ENCODE peak calls at places on chromosomes 13 and 19, in eight cellular contexts. One of them, this sample, is unnamed.

GRCh38 chr13:51844862-51845573 is at the start of gene TMEM272:
- DNase-seq in GM10248: peak
- DNase-seq in MM.1S: no peak
- DNase-seq in progenitor cell of endocrine pancreas: peak
- DNase-seq in brain microvascular endothelial cell: peak
- DNase-seq in right lobe of liver: peak
- DNase-seq in LNCaP clone FGC: no peak
- DNase-seq in nephron progenitor cell: peak
- DNase-seq in this sample: peak

GRCh38 chr19:15836345-15836594 is 20.8 kb upstream of the OR10H1 start:
- DNase-seq in GM10248: no peak
- DNase-seq in MM.1S: no peak
- DNase-seq in progenitor cell of endocrine pancreas: no peak
- DNase-seq in brain microvascular endothelial cell: peak
- DNase-seq in right lobe of liver: no peak
- DNase-seq in LNCaP clone FGC: no peak
- DNase-seq in nephron progenitor cell: no peak
- DNase-seq in this sample: no peak

GRCh38 chr19:50492303-50493052 is 15.8 kb upstream of the GARIN5A start:
- DNase-seq in GM10248: no peak
- DNase-seq in MM.1S: no peak
- DNase-seq in progenitor cell of endocrine pancreas: no peak
- DNase-seq in brain microvascular endothelial cell: no peak
- DNase-seq in right lobe of liver: peak
- DNase-seq in LNCaP clone FGC: peak
- DNase-seq in nephron progenitor cell: no peak
- DNase-seq in this sample: no peak

GRCh38 chr19:38412961-38413360 is 10.1 kb downstream of the FAM98C start:
- DNase-seq in GM10248: no peak
- DNase-seq in MM.1S: no peak
- DNase-seq in progenitor cell of endocrine pancreas: no peak
- DNase-seq in brain microvascular endothelial cell: no peak
- DNase-seq in right lobe of liver: no peak
- DNase-seq in LNCaP clone FGC: no peak
- DNase-seq in nephron progenitor cell: no peak
- DNase-seq in this sample: no peak

GRCh38 chr19:40144151-40144550 is 47.1 kb upstream of the MAP3K10 start:
- DNase-seq in GM10248: no peak
- DNase-seq in MM.1S: peak
- DNase-seq in progenitor cell of endocrine pancreas: no peak
- DNase-seq in brain microvascular endothelial cell: no peak
- DNase-seq in right lobe of liver: no peak
- DNase-seq in LNCaP clone FGC: no peak
- DNase-seq in nephron progenitor cell: no peak
- DNase-seq in this sample: no peak

GRCh38 chr19:4052993-4053422 is 13.7 kb downstream of the ZBTB7A start:
- DNase-seq in GM10248: no peak
- DNase-seq in MM.1S: no peak
- DNase-seq in progenitor cell of endocrine pancreas: no peak
- DNase-seq in brain microvascular endothelial cell: no peak
- DNase-seq in right lobe of liver: peak
- DNase-seq in LNCaP clone FGC: no peak
- DNase-seq in nephron progenitor cell: no peak
- DNase-seq in this sample: no peak

GRCh38 chr19:16537111-16537510 is 5.1 kb downstream of the CHERP start:
- DNase-seq in GM10248: no peak
- DNase-seq in MM.1S: no peak
- DNase-seq in progenitor cell of endocrine pancreas: no peak
- DNase-seq in brain microvascular endothelial cell: no peak
- DNase-seq in right lobe of liver: no peak
- DNase-seq in LNCaP clone FGC: no peak
- DNase-seq in nephron progenitor cell: no peak
- DNase-seq in this sample: no peak

GRCh38 chr13:92303428-92303827 is 905.0 kb downstream of the GPC5 start:
- DNase-seq in GM10248: no peak
- DNase-seq in MM.1S: no peak
- DNase-seq in progenitor cell of endocrine pancreas: no peak
- DNase-seq in brain microvascular endothelial cell: peak
- DNase-seq in right lobe of liver: no peak
- DNase-seq in LNCaP clone FGC: no peak
- DNase-seq in nephron progenitor cell: no peak
- DNase-seq in this sample: no peak

GRCh38 chr19:41321600-41322270 is 11.8 kb downstream of the CCDC97 start:
- DNase-seq in GM10248: no peak
- DNase-seq in MM.1S: no peak
- DNase-seq in progenitor cell of endocrine pancreas: peak
- DNase-seq in brain microvascular endothelial cell: peak
- DNase-seq in right lobe of liver: peak
- DNase-seq in LNCaP clone FGC: no peak
- DNase-seq in nephron progenitor cell: peak
- DNase-seq in this sample: peak

GRCh38 chr19:5263615-5264014 is 77.0 kb downstream of the PTPRS start:
- DNase-seq in GM10248: no peak
- DNase-seq in MM.1S: no peak
- DNase-seq in progenitor cell of endocrine pancreas: no peak
- DNase-seq in brain microvascular endothelial cell: no peak
- DNase-seq in right lobe of liver: no peak
- DNase-seq in LNCaP clone FGC: no peak
- DNase-seq in nephron progenitor cell: no peak
- DNase-seq in this sample: peak

GRCh38 chr19:37907735-37908066 is 693 bp downstream of the SIPA1L3 start:
- DNase-seq in GM10248: no peak
- DNase-seq in MM.1S: no peak
- DNase-seq in progenitor cell of endocrine pancreas: no peak
- DNase-seq in brain microvascular endothelial cell: no peak
- DNase-seq in right lobe of liver: no peak
- DNase-seq in LNCaP clone FGC: no peak
- DNase-seq in nephron progenitor cell: no peak
- DNase-seq in this sample: no peak

GRCh38 chr19:6273701-6274601 is 5.8 kb downstream of the MLLT1 start:
- DNase-seq in GM10248: no peak
- DNase-seq in MM.1S: no peak
- DNase-seq in progenitor cell of endocrine pancreas: no peak
- DNase-seq in brain microvascular endothelial cell: peak
- DNase-seq in right lobe of liver: peak
- DNase-seq in LNCaP clone FGC: peak
- DNase-seq in nephron progenitor cell: peak
- DNase-seq in this sample: no peak

GRCh38 chr19:16442386-16443276 is 29.1 kb downstream of the EPS15L1 start:
- DNase-seq in GM10248: no peak
- DNase-seq in MM.1S: no peak
- DNase-seq in progenitor cell of endocrine pancreas: no peak
- DNase-seq in brain microvascular endothelial cell: no peak
- DNase-seq in right lobe of liver: no peak
- DNase-seq in LNCaP clone FGC: peak
- DNase-seq in nephron progenitor cell: no peak
- DNase-seq in this sample: no peak

GRCh38 chr13:35789335-35790166 is 313.1 kb upstream of the MAB21L1 start:
- DNase-seq in GM10248: peak
- DNase-seq in MM.1S: peak
- DNase-seq in progenitor cell of endocrine pancreas: no peak
- DNase-seq in brain microvascular endothelial cell: peak
- DNase-seq in right lobe of liver: no peak
- DNase-seq in LNCaP clone FGC: no peak
- DNase-seq in nephron progenitor cell: no peak
- DNase-seq in this sample: no peak

GRCh38 chr13:30112602-30113435 is 194.5 kb downstream of the KATNAL1 start:
- DNase-seq in GM10248: peak
- DNase-seq in MM.1S: peak
- DNase-seq in progenitor cell of endocrine pancreas: peak
- DNase-seq in brain microvascular endothelial cell: peak
- DNase-seq in right lobe of liver: peak
- DNase-seq in LNCaP clone FGC: peak
- DNase-seq in nephron progenitor cell: peak
- DNase-seq in this sample: peak

GRCh38 chr13:44903596-44903995 is 85.7 kb downstream of the NUFIP1 start:
- DNase-seq in GM10248: no peak
- DNase-seq in MM.1S: no peak
- DNase-seq in progenitor cell of endocrine pancreas: no peak
- DNase-seq in brain microvascular endothelial cell: peak
- DNase-seq in right lobe of liver: no peak
- DNase-seq in LNCaP clone FGC: no peak
- DNase-seq in nephron progenitor cell: no peak
- DNase-seq in this sample: no peak

GRCh38 chr13:49936943-49937273 is 768 bp upstream of the SPRYD7 start:
- DNase-seq in GM10248: no peak
- DNase-seq in MM.1S: no peak
- DNase-seq in progenitor cell of endocrine pancreas: no peak
- DNase-seq in brain microvascular endothelial cell: no peak
- DNase-seq in right lobe of liver: no peak
- DNase-seq in LNCaP clone FGC: no peak
- DNase-seq in nephron progenitor cell: peak
- DNase-seq in this sample: no peak

DNA sequence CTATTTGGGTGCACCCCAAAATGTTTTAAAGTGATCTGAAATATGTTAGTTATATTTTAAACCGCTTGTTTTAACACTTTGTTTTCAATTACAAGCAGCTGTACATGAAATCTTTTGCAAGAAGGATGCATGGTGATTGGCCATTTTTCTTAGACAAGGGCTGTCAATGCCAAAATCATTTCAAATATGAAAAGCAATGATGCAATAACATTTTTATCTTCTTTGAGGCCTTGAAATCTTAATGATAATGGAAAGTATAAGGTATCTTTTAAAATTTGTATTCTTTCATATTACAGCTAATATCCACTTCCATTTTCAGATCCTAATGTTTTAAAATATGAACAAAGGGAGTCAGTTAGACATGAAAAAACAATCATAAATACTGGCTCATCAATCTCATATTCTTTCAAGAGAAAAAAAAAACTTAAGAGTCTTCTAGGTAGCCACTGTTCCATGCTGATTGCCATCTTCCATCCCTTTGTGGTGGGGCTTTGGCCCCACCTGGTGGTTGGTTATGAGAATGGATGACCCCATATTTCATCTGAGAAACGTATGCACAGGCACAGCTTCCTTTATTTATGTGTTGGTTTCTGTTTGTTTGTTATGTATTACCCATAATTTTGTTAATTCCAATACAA is 330.3 kb upstream of the MIR17HG start:
- DNase-seq in GM10248: peak
- DNase-seq in MM.1S: peak
- DNase-seq in progenitor cell of endocrine pancreas: peak
- DNase-seq in brain microvascular endothelial cell: peak
- DNase-seq in right lobe of liver: no peak
- DNase-seq in LNCaP clone FGC: no peak
- DNase-seq in nephron progenitor cell: peak
- DNase-seq in this sample: peak
- TF ChIP-seq CTCF in GM10248: peak
- TF ChIP-seq CTCF in MM.1S: peak
- TF ChIP-seq CTCF in progenitor cell of endocrine pancreas: peak
- TF ChIP-seq CTCF in brain microvascular endothelial cell: peak
- TF ChIP-seq CTCF in right lobe of liver: peak
- TF ChIP-seq CTCF in LNCaP clone FGC: peak
- TF ChIP-seq CTCF in nephron progenitor cell: peak
- TF ChIP-seq CTCF in this sample: peak

DNA sequence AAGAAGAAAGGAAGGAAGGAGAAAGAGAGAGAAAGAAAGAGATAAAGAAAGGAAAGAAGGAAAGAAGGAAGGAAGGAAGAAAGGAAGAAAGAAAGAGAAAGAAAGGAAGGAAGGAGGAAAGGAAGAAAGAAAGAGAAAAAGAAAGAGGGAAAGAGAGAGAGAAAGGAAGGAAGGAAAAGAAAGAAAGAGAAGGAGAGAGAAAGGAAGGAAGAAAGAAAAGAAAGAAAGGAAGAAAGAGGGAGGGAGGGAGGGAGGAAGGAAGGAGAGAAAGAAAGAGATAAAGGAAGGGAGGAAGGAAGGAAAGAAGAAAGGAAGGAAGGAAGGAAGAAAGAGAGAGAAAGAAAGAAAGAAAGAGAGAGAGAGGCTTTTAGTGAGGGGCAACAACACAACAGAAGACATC is 135.1 kb upstream of the VSTM2B start:
- DNase-seq in GM10248: no peak
- DNase-seq in MM.1S: no peak
- DNase-seq in progenitor cell of endocrine pancreas: no peak
- DNase-seq in brain microvascular endothelial cell: no peak
- DNase-seq in right lobe of liver: no peak
- DNase-seq in LNCaP clone FGC: no peak
- DNase-seq in nephron progenitor cell: no peak
- DNase-seq in this sample: no peak
- TF ChIP-seq CTCF in GM10248: no peak
- TF ChIP-seq CTCF in MM.1S: no peak
- TF ChIP-seq CTCF in progenitor cell of endocrine pancreas: no peak
- TF ChIP-seq CTCF in brain microvascular endothelial cell: no peak
- TF ChIP-seq CTCF in right lobe of liver: no peak
- TF ChIP-seq CTCF in LNCaP clone FGC: no peak
- TF ChIP-seq CTCF in nephron progenitor cell: no peak
- TF ChIP-seq CTCF in this sample: no peak

DNA sequence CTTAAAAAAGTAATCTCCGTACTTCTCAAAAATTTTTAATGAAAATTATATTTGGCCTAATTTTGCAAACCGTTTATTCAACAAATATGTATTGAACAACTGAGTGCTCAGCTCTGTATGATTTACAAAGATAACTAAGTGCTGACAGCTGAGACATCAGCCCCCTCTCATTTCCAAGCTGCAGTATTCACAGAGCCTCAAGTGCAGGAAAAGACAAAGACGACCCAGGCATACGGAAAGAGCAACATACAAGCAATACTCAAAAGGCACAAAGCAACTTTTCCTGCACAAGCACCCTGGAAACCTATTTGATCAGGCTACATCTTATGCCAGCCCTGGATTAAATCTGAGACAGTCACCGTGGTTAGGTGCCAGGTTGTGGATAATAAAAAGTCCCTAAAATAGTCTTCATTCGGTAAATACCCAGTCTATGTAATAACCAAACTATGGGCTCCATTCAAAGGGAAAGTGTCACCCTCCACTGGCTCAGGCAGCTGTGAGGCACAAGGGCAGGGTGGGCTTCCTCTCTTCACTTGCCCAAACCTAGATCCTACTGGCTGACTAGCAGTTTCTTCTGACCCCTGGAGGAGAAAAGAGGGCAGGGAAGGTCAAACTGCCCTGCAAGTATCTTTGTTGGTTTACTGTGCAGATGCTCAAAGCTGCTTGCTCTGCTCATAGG is 65.5 kb downstream of the TBC1D4 start:
- DNase-seq in GM10248: no peak
- DNase-seq in MM.1S: no peak
- DNase-seq in progenitor cell of endocrine pancreas: no peak
- DNase-seq in brain microvascular endothelial cell: no peak
- DNase-seq in right lobe of liver: no peak
- DNase-seq in LNCaP clone FGC: no peak
- DNase-seq in nephron progenitor cell: no peak
- DNase-seq in this sample: no peak
- TF ChIP-seq CTCF in GM10248: peak
- TF ChIP-seq CTCF in MM.1S: no peak
- TF ChIP-seq CTCF in progenitor cell of endocrine pancreas: no peak
- TF ChIP-seq CTCF in brain microvascular endothelial cell: peak
- TF ChIP-seq CTCF in right lobe of liver: no peak
- TF ChIP-seq CTCF in LNCaP clone FGC: no peak
- TF ChIP-seq CTCF in nephron progenitor cell: no peak
- TF ChIP-seq CTCF in this sample: no peak

GRCh38 chr19:35288331-35288730 is 3.6 kb upstream of the MAG start:
- DNase-seq in GM10248: no peak
- DNase-seq in MM.1S: no peak
- DNase-seq in progenitor cell of endocrine pancreas: no peak
- DNase-seq in brain microvascular endothelial cell: no peak
- DNase-seq in right lobe of liver: no peak
- DNase-seq in LNCaP clone FGC: no peak
- DNase-seq in nephron progenitor cell: no peak
- DNase-seq in this sample: no peak
- TF ChIP-seq CTCF in GM10248: no peak
- TF ChIP-seq CTCF in MM.1S: no peak
- TF ChIP-seq CTCF in progenitor cell of endocrine pancreas: no peak
- TF ChIP-seq CTCF in brain microvascular endothelial cell: no peak
- TF ChIP-seq CTCF in right lobe of liver: no peak
- TF ChIP-seq CTCF in LNCaP clone FGC: no peak
- TF ChIP-seq CTCF in nephron progenitor cell: no peak
- TF ChIP-seq CTCF in this sample: no peak

GRCh38 chr13:28658796-28659610 is at the start of gene POMP:
- DNase-seq in GM10248: peak
- DNase-seq in MM.1S: peak
- DNase-seq in progenitor cell of endocrine pancreas: peak
- DNase-seq in brain microvascular endothelial cell: peak
- DNase-seq in right lobe of liver: peak
- DNase-seq in LNCaP clone FGC: peak
- DNase-seq in nephron progenitor cell: peak
- DNase-seq in this sample: peak
- TF ChIP-seq CTCF in GM10248: no peak
- TF ChIP-seq CTCF in MM.1S: no peak
- TF ChIP-seq CTCF in progenitor cell of endocrine pancreas: no peak
- TF ChIP-seq CTCF in brain microvascular endothelial cell: peak
- TF ChIP-seq CTCF in right lobe of liver: no peak
- TF ChIP-seq CTCF in LNCaP clone FGC: no peak
- TF ChIP-seq CTCF in nephron progenitor cell: no peak
- TF ChIP-seq CTCF in this sample: no peak